ENCODE peak calls at places on chromosomes 1 and 21, in eight cellular contexts. P, H, M, C, J, A, G and Y are unnamed samples.

GRCh38 chr1:8378202-8378601 is 60.3 kb downstream of the SLC45A1 start:
- DNase-seq in P (no peak), H (no peak), M (no peak), C (no peak), J (no peak), A (peak), G (no peak), Y (no peak)

GRCh38 chr1:221766210-221766609 is 24.3 kb upstream of the DUSP10 start:
- DNase-seq in P (no peak), H (no peak), M (no peak), C (no peak), J (no peak), A (peak), G (no peak), Y (no peak)

GRCh38 chr1:236000781-236001180 is 64.1 kb downstream of the NID1 start:
- DNase-seq in P (no peak), H (no peak), M (no peak), C (no peak), J (no peak), A (no peak), G (no peak), Y (no peak)

GRCh38 chr1:22826630-22827580 is 116.3 kb downstream of the EPHB2 start:
- DNase-seq in P (no peak), H (no peak), M (no peak), C (no peak), J (peak), A (peak), G (no peak), Y (no peak)

GRCh38 chr1:30713211-30713770 is 10.1 kb downstream of the MATN1 start:
- DNase-seq in P (no peak), H (no peak), M (no peak), C (no peak), J (no peak), A (no peak), G (no peak), Y (no peak)

GRCh38 chr1:42937836-42938595 is 20.7 kb downstream of the SLC2A1 start:
- DNase-seq in P (no peak), H (no peak), M (no peak), C (peak), J (no peak), A (no peak), G (peak), Y (no peak)

GRCh38 chr1:19441048-19441447 is 44.3 kb downstream of the CAPZB start:
- DNase-seq in P (no peak), H (no peak), M (no peak), C (no peak), J (no peak), A (no peak), G (no peak), Y (no peak)

GRCh38 chr21:42991992-42992740 is 17.8 kb downstream of the PKNOX1 start:
- DNase-seq in P (no peak), H (no peak), M (peak), C (peak), J (peak), A (peak), G (peak), Y (no peak)

GRCh38 chr1:164602480-164603093 is 43.6 kb downstream of the PBX1 start:
- DNase-seq in P (no peak), H (peak), M (no peak), C (peak), J (peak), A (peak), G (peak), Y (no peak)

GRCh38 chr1:201348211-201348566 is 29.3 kb downstream of the TNNT2 start:
- DNase-seq in P (peak), H (no peak), M (peak), C (peak), J (no peak), A (peak), G (peak), Y (peak)

GRCh38 chr1:228957535-228957934 is 222.3 kb downstream of the RHOU start:
- DNase-seq in P (no peak), H (no peak), M (no peak), C (no peak), J (no peak), A (no peak), G (no peak), Y (no peak)

GRCh38 chr1:167775178-167775577 is 53.4 kb downstream of the MPZL1 start:
- DNase-seq in P (no peak), H (no peak), M (no peak), C (no peak), J (no peak), A (peak), G (no peak), Y (no peak)

GRCh38 chr1:241615043-241615974 is 24.9 kb downstream of the CHML start:
- DNase-seq in P (peak), H (no peak), M (no peak), C (no peak), J (no peak), A (no peak), G (peak), Y (no peak)

GRCh38 chr21:45301521-45302081 is 13.9 kb upstream of the POFUT2 start:
- DNase-seq in P (no peak), H (no peak), M (no peak), C (no peak), J (no peak), A (no peak), G (no peak), Y (peak)

GRCh38 chr1:36323636-36324321 is at the start of gene EVA1B:
- DNase-seq in P (peak), H (peak), M (peak), C (peak), J (peak), A (peak), G (peak), Y (no peak)

GRCh38 chr1:107378602-107379265 is 237.9 kb downstream of the NTNG1 start:
- DNase-seq in P (no peak), H (no peak), M (no peak), C (no peak), J (no peak), A (no peak), G (no peak), Y (no peak)

GRCh38 chr1:44714944-44715571 is 15.9 kb downstream of the RNU5D-1 start:
- DNase-seq in P (peak), H (peak), M (peak), C (peak), J (peak), A (peak), G (peak), Y (peak)

GRCh38 chr1:183506561-183506960 is 34.3 kb downstream of the SMG7 start:
- DNase-seq in P (no peak), H (no peak), M (no peak), C (no peak), J (no peak), A (no peak), G (no peak), Y (no peak)

GRCh38 chr1:107689733-107690132 is 275.2 kb downstream of the VAV3 start:
- DNase-seq in P (no peak), H (no peak), M (no peak), C (no peak), J (no peak), A (no peak), G (no peak), Y (no peak)

GRCh38 chr1:52288286-52288685 is 77.7 kb downstream of the CC2D1B start:
- DNase-seq in P (no peak), H (no peak), M (no peak), C (no peak), J (no peak), A (peak), G (no peak), Y (no peak)

GRCh38 chr1:15966081-15966955 is 9.6 kb downstream of the ZBTB17 start:
- DNase-seq in P (no peak), H (peak), M (peak), C (peak), J (no peak), A (no peak), G (peak), Y (no peak)

GRCh38 chr1:162145280-162145965 is 75.9 kb downstream of the NOS1AP start:
- DNase-seq in P (no peak), H (no peak), M (no peak), C (no peak), J (no peak), A (no peak), G (no peak), Y (peak)

GRCh38 chr1:22957066-22957465 is 15.6 kb downstream of the LACTBL1 start:
- DNase-seq in P (no peak), H (no peak), M (no peak), C (no peak), J (no peak), A (no peak), G (no peak), Y (no peak)

GRCh38 chr21:42370894-42371654 is 4.7 kb upstream of the TFF1 start:
- DNase-seq in P (no peak), H (no peak), M (no peak), C (no peak), J (no peak), A (no peak), G (no peak), Y (no peak)

GRCh38 chr1:152227310-152227928 is 3.4 kb upstream of the HRNR start:
- DNase-seq in P (no peak), H (no peak), M (no peak), C (no peak), J (no peak), A (peak), G (no peak), Y (no peak)

GRCh38 chr1:25180996-25181395 is 51.3 kb downstream of the SYF2 start:
- DNase-seq in P (no peak), H (no peak), M (no peak), C (no peak), J (no peak), A (no peak), G (no peak), Y (no peak)

GRCh38 chr1:190717055-190717454 is 239.4 kb upstream of the BRINP3 start:
- DNase-seq in P (no peak), H (no peak), M (no peak), C (no peak), J (no peak), A (no peak), G (no peak), Y (no peak)

GRCh38 chr1:85278853-85279314 is 2.5 kb upstream of the BCL10 start:
- DNase-seq in P (peak), H (no peak), M (no peak), C (peak), J (no peak), A (peak), G (peak), Y (no peak)

GRCh38 chr1:198639581-198640235 is 868 bp downstream of the PTPRC start:
- DNase-seq in P (no peak), H (no peak), M (peak), C (no peak), J (no peak), A (no peak), G (no peak), Y (no peak)

DNA sequence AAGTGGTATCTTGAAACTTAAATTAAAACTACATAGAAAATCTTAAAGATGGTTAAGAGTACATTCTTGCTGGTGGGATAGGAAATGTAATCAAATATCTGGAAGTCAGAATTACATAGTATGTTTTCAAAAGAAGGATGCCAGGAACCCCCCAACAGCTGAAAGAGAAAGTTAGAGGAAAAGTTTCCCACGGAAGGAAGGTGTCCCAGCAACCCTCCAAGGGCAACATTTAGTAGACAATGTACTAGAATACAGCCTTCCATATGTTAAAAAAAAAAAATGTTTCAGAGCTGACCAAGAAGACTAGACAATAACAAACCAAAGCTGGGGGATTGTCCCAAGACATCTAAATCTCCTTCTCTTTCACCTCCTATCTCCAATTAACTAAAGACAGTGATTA is 2.2 kb downstream of the DEDD start:
- DNase-seq in P (no peak), H (no peak), M (no peak), C (no peak), J (no peak), A (no peak), G (no peak), Y (no peak)
- H3K4me3 ChIP-seq in P (no peak), H (no peak), M (no peak), C (no peak), J (no peak), A (no peak), G (no peak), Y (no peak)

GRCh38 chr1:26529655-26530539 is at the start of gene RPS6KA1:
- DNase-seq in P (peak), H (no peak), M (peak), C (peak), J (peak), A (peak), G (peak), Y (peak)
- TF ChIP-seq CTCF in P (no peak), H (no peak), M (no peak), C (peak), J (no peak), A (no peak), G (no peak), Y (no peak)

GRCh38 chr1:156284762-156285161 is 637 bp downstream of the TMEM79 start:
- DNase-seq in P (no peak), H (no peak), M (no peak), C (no peak), J (no peak), A (peak), G (no peak), Y (no peak)

GRCh38 chr1:156282479-156283222 is at the start of gene SMG5:
- DNase-seq in P (peak), H (peak), M (peak), C (peak), J (peak), A (peak), G (peak), Y (peak)

GRCh38 chr1:156285437-156285836 is 1.3 kb downstream of the TMEM79 start:
- DNase-seq in P (no peak), H (no peak), M (no peak), C (no peak), J (no peak), A (no peak), G (no peak), Y (no peak)

GRCh38 chr1:156286061-156286460 is 1.9 kb downstream of the TMEM79 start:
- DNase-seq in P (no peak), H (no peak), M (no peak), C (no peak), J (no peak), A (no peak), G (no peak), Y (no peak)

GRCh38 chr1:156284112-156284511 is at the start of gene TMEM79:
- DNase-seq in P (no peak), H (no peak), M (no peak), C (no peak), J (no peak), A (no peak), G (peak), Y (no peak)
- H3K27ac ChIP-seq in P (peak), H (peak), M (peak), C (peak), J (peak), A (peak), G (peak), Y (peak)

GRCh38 chr21:26550357-26550756 is 22.7 kb downstream of the CYYR1 start:
- DNase-seq in P (no peak), H (no peak), M (no peak), C (no peak), J (no peak), A (peak), G (no peak), Y (no peak)

GRCh38 chr21:26544208-26544607 is 28.9 kb downstream of the CYYR1 start:
- DNase-seq in P (no peak), H (no peak), M (no peak), C (no peak), J (no peak), A (no peak), G (no peak), Y (no peak)

DNA sequence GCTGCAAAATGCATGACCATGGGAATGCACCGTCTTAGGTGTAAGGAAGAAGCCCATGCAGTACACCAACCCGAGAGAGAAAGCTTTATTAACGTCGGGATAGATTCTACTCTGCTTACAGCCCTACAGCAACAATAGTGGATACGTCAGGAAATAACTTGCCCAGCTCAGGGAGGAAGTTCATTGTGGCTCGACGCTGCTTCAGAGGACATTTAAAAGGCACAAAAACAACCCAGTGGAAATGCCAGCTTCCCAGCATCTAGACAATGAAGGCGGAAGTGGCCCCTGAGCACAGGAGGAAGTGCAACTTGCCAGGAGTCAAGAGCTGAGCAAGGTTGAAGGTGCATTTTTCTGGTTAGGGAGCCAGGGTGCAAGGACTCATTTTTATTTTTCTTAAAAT is 26.4 kb downstream of the CYYR1 start:
- DNase-seq in P (no peak), H (no peak), M (no peak), C (no peak), J (no peak), A (no peak), G (no peak), Y (no peak)
- H3K4me3 ChIP-seq in P (no peak), H (no peak), M (no peak), C (no peak), J (no peak), A (no peak), G (no peak), Y (no peak)

GRCh38 chr21:26171310-26172100 is 935 bp upstream of the APP start:
- DNase-seq in P (no peak), H (no peak), M (no peak), C (no peak), J (no peak), A (no peak), G (no peak), Y (no peak)

GRCh38 chr21:26169611-26170470 is 729 bp downstream of the APP start:
- DNase-seq in P (peak), H (peak), M (no peak), C (peak), J (peak), A (peak), G (peak), Y (peak)

GRCh38 chr21:26167593-26167992 is 3.0 kb downstream of the APP start:
- DNase-seq in P (no peak), H (no peak), M (no peak), C (no peak), J (no peak), A (no peak), G (no peak), Y (no peak)

GRCh38 chr21:26170471-26171309 is at the start of gene APP:
- DNase-seq in P (peak), H (peak), M (no peak), C (peak), J (peak), A (peak), G (peak), Y (peak)

DNA sequence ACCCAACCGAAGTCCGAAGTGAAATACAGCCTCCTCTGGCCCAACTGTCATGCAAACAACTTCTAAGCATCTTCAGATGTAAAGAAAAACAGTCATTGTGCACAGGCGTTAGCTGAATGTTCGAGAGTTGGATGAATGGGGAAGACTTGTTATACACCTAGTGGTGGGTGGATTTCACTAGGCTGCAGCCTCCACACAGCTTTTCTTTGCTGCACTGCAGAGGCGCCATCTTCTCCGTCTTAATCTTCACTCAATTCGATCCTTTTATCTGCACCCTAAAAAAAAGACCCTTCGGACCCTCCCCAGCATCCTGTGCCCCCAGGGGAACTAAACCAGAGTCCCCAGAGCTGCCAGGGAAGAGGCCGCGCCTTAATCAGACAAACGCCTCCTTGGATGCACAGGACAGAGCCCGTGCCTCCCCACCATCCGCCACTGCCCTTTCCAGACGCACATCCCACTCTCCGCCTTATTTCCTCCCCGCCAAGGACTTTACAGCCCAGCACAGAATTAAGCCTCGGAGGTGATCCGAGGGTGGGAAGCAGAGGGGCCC is 1.4 kb downstream of the APP start:
- DNase-seq in P (peak), H (peak), M (no peak), C (peak), J (peak), A (peak), G (peak), Y (no peak)
- TF ChIP-seq CTCF in P (peak), H (no peak), M (no peak), C (peak), J (peak), A (peak), G (peak), Y (no peak)

GRCh38 chr1:27562483-27563406 is 41.2 kb downstream of the AHDC1 start:
- DNase-seq in P (no peak), H (no peak), M (no peak), C (no peak), J (no peak), A (no peak), G (no peak), Y (no peak)

GRCh38 chr1:27561126-27561899 is 42.6 kb downstream of the AHDC1 start:
- DNase-seq in P (no peak), H (no peak), M (no peak), C (no peak), J (peak), A (no peak), G (no peak), Y (no peak)

GRCh38 chr1:27563407-27564263 is 40.3 kb downstream of the AHDC1 start:
- DNase-seq in P (peak), H (no peak), M (no peak), C (peak), J (peak), A (no peak), G (peak), Y (no peak)

GRCh38 chr1:27560271-27561125 is 43.4 kb downstream of the AHDC1 start:
- DNase-seq in P (no peak), H (no peak), M (no peak), C (no peak), J (no peak), A (no peak), G (no peak), Y (no peak)

DNA sequence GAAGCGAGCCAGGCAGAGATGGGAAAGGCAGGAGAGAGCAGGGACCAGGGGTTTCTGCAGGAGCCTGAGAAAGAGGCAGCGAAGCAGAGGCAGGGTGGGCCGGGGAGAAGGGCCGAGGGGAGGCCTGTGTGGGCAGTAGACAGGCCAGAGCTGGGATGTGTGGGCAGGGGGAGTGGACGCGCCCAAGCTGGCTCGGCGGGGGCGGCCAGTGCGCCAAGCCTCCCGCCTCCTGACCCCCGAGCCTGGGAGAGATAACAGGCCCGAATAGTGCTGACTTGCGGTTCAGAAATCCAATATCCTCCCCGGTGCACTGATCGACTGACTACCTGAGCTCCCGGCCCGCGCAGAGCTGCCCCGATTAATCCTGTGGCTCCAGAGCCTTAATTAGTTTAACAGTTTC is 41.9 kb downstream of the AHDC1 start:
- DNase-seq in P (no peak), H (no peak), M (no peak), C (no peak), J (peak), A (no peak), G (no peak), Y (no peak)
- H3K27ac ChIP-seq in P (peak), H (peak), M (no peak), C (peak), J (peak), A (peak), G (peak), Y (peak)